ENCODE peak calls at places on chromosomes 4 and X, in four cellular contexts. One of them, this sample, is unnamed.

GRCh38 chr4:98261291-98262271 is at the start of gene RAP1GDS1:
- DNase-seq in H1: peak; percentile 78
- DNase-seq in HepG2: peak; percentile 50
- DNase-seq in HCT116: peak; percentile 22
- DNase-seq in this sample: peak; percentile 23

GRCh38 chr4:100198061-100198460 is 7.8 kb upstream of the DDIT4L start:
- DNase-seq in H1: no peak
- DNase-seq in HepG2: no peak
- DNase-seq in HCT116: no peak
- DNase-seq in this sample: no peak

GRCh38 chrX:136781180-136781797 is 557 bp upstream of the ARHGEF6 start:
- DNase-seq in H1: no peak
- DNase-seq in HepG2: no peak
- DNase-seq in HCT116: no peak
- DNase-seq in this sample: no peak

GRCh38 chr4:6957994-6958393 is 48.4 kb downstream of the TBC1D14 start:
- DNase-seq in H1: peak; percentile 39
- DNase-seq in HepG2: no peak
- DNase-seq in HCT116: no peak
- DNase-seq in this sample: no peak

GRCh38 chr4:68326146-68326545 is 23.7 kb downstream of the YTHDC1 start:
- DNase-seq in H1: no peak
- DNase-seq in HepG2: no peak
- DNase-seq in HCT116: no peak
- DNase-seq in this sample: no peak

GRCh38 chrX:84469226-84469625 is 33.0 kb downstream of the HDX start:
- DNase-seq in H1: no peak
- DNase-seq in HepG2: no peak
- DNase-seq in HCT116: no peak
- DNase-seq in this sample: no peak

GRCh38 chr4:91037951-91038350 is 910.8 kb downstream of the CCSER1 start:
- DNase-seq in H1: no peak
- DNase-seq in HepG2: no peak
- DNase-seq in HCT116: no peak
- DNase-seq in this sample: no peak

GRCh38 chrX:111181883-111182400 is 86.0 kb downstream of the PAK3 start:
- DNase-seq in H1: no peak
- DNase-seq in HepG2: no peak
- DNase-seq in HCT116: no peak
- DNase-seq in this sample: no peak

GRCh38 chr4:187608001-187608421 is 387.6 kb upstream of the ZFP42 start:
- DNase-seq in H1: no peak
- DNase-seq in HepG2: no peak
- DNase-seq in HCT116: no peak
- DNase-seq in this sample: no peak

GRCh38 chr4:152385551-152385950 is 150.3 kb downstream of the FBXW7 start:
- DNase-seq in H1: no peak
- DNase-seq in HepG2: no peak
- DNase-seq in HCT116: no peak
- DNase-seq in this sample: no peak

GRCh38 chrX:51496501-51497291 is at the start of gene NUDT11:
- DNase-seq in H1: peak; percentile 73
- DNase-seq in HepG2: no peak
- DNase-seq in HCT116: no peak
- DNase-seq in this sample: peak; percentile 38

GRCh38 chr4:155545456-155545855 is 121.2 kb upstream of the GUCY1A1 start:
- DNase-seq in H1: no peak
- DNase-seq in HepG2: no peak
- DNase-seq in HCT116: no peak
- DNase-seq in this sample: no peak

GRCh38 chr4:56728512-56728911 is 47.4 kb upstream of the HOPX start:
- DNase-seq in H1: no peak
- DNase-seq in HepG2: no peak
- DNase-seq in HCT116: no peak
- DNase-seq in this sample: no peak

GRCh38 chrX:95058815-95059214 is 1384.8 kb downstream of the FAM133A start:
- DNase-seq in H1: no peak
- DNase-seq in HepG2: no peak
- DNase-seq in HCT116: no peak
- DNase-seq in this sample: no peak

GRCh38 chr4:36348403-36348938 is 67.1 kb downstream of the DTHD1 start:
- DNase-seq in H1: no peak
- DNase-seq in HepG2: no peak
- DNase-seq in HCT116: no peak
- DNase-seq in this sample: no peak

GRCh38 chr4:14783011-14783877 is 219.0 kb upstream of the CPEB2 start:
- DNase-seq in H1: no peak
- DNase-seq in HepG2: no peak
- DNase-seq in HCT116: no peak
- DNase-seq in this sample: no peak

GRCh38 chrX:150647331-150647730 is 45.9 kb upstream of the MTMR1 start:
- DNase-seq in H1: no peak
- DNase-seq in HepG2: no peak
- DNase-seq in HCT116: no peak
- DNase-seq in this sample: no peak

GRCh38 chr4:126264839-126265238 is 950.1 kb downstream of the FAT4 start:
- DNase-seq in H1: no peak
- DNase-seq in HepG2: no peak
- DNase-seq in HCT116: no peak
- DNase-seq in this sample: no peak

GRCh38 chrX:154751669-154752271 is 893 bp upstream of the GAB3 start:
- DNase-seq in H1: no peak
- DNase-seq in HepG2: no peak
- DNase-seq in HCT116: no peak
- DNase-seq in this sample: peak; percentile 48

GRCh38 chr4:80171251-80171650 is 26.1 kb upstream of the PRDM8 start:
- DNase-seq in H1: no peak
- DNase-seq in HepG2: no peak
- DNase-seq in HCT116: no peak
- DNase-seq in this sample: no peak

GRCh38 chr4:41264212-41264611 is 7.5 kb downstream of the UCHL1 start:
- DNase-seq in H1: no peak
- DNase-seq in HepG2: no peak
- DNase-seq in HCT116: no peak
- DNase-seq in this sample: no peak

GRCh38 chr4:152581536-152582160 is 45.8 kb upstream of the FBXW7 start:
- DNase-seq in H1: no peak
- DNase-seq in HepG2: no peak
- DNase-seq in HCT116: no peak
- DNase-seq in this sample: no peak

GRCh38 chr4:4810778-4811177 is 48.7 kb upstream of the MSX1 start:
- DNase-seq in H1: no peak
- DNase-seq in HepG2: no peak
- DNase-seq in HCT116: no peak
- DNase-seq in this sample: no peak

GRCh38 chr4:184306949-184307348 is 89.3 kb upstream of the ENPP6 start:
- DNase-seq in H1: no peak
- DNase-seq in HepG2: no peak
- DNase-seq in HCT116: no peak
- DNase-seq in this sample: no peak

GRCh38 chr4:174490356-174490969 is 31.8 kb downstream of the HPGD start:
- DNase-seq in H1: no peak
- DNase-seq in HepG2: no peak
- DNase-seq in HCT116: no peak
- DNase-seq in this sample: no peak

GRCh38 chr4:184019667-184020665 is 114.9 kb downstream of the STOX2 start:
- DNase-seq in H1: no peak
- DNase-seq in HepG2: no peak
- DNase-seq in HCT116: no peak
- DNase-seq in this sample: no peak

GRCh38 chr4:124685851-124686250 is 26.7 kb downstream of the ANKRD50 start:
- DNase-seq in H1: no peak
- DNase-seq in HepG2: no peak
- DNase-seq in HCT116: no peak
- DNase-seq in this sample: no peak

GRCh38 chrX:43693602-43694406 is 37.7 kb downstream of the MAOA start:
- DNase-seq in H1: no peak
- DNase-seq in HepG2: peak; percentile 89
- DNase-seq in HCT116: no peak
- DNase-seq in this sample: no peak

GRCh38 chr4:145351922-145352321 is 129.7 kb upstream of the SMAD1 start:
- DNase-seq in H1: no peak
- DNase-seq in HepG2: no peak
- DNase-seq in HCT116: no peak
- DNase-seq in this sample: no peak

GRCh38 chr4:128660361-128660964 is 149.0 kb upstream of the JADE1 start:
- DNase-seq in H1: no peak
- DNase-seq in HepG2: no peak
- DNase-seq in HCT116: no peak
- DNase-seq in this sample: no peak

GRCh38 chr4:3484057-3484973 is 21.2 kb downstream of the DOK7 start:
- DNase-seq in H1: no peak
- DNase-seq in HepG2: peak; percentile 12
- DNase-seq in HCT116: peak; percentile 7
- DNase-seq in this sample: no peak

GRCh38 chr4:172726001-172726423 is 442.6 kb upstream of the GALNT7 start:
- DNase-seq in H1: no peak
- DNase-seq in HepG2: peak; percentile 72
- DNase-seq in HCT116: no peak
- DNase-seq in this sample: no peak

GRCh38 chr4:150431221-150431620 is 150.7 kb upstream of the MAB21L2 start:
- DNase-seq in H1: no peak
- DNase-seq in HepG2: no peak
- DNase-seq in HCT116: no peak
- DNase-seq in this sample: no peak

DNA sequence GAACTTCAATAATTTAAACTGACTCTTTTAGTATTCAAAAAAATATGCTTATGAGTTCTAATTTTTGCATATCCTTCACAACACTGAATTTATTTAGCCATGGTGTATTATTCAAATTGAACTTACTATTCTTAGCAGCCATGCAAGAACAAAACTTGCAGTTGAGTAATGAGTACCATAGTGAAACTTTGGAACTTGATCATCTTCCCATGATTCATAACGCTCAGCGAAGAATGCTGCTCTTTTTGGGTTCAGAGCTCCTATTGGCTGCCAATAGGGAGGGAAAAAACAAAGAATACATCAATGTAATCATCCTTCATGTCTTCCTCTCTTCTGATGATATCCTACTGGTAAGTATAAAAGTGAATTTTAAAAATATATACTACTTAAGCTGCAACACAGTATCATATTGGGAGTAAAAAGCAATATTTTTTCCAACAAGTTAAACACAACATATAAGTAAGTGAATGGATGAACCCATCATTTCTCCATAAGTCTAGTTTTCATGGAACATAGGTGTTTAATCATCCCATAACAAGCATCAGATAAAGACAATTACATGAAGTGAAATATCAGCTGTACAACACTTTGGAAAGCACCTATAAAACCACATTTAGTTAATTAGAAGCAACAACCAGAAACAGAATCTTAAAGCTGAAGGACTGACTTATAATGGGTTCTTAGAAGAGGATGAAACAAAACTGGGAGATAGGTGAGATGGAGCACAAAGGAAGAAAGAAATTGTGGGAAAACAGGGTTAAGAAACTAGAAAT is 145.2 kb upstream of the MAB21L2 start:
- DNase-seq in H1: no peak
- DNase-seq in HepG2: no peak
- DNase-seq in HCT116: no peak
- DNase-seq in this sample: no peak
- TF ChIP-seq FOSL1 in H1: no peak
- TF ChIP-seq FOSL1 in HepG2: no peak
- TF ChIP-seq FOSL1 in HCT116: no peak
- TF ChIP-seq FOSL1 in this sample: no peak

GRCh38 chr4:147479817-147480216 is 1.1 kb upstream of the EDNRA start:
- DNase-seq in H1: no peak
- DNase-seq in HepG2: no peak
- DNase-seq in HCT116: no peak
- DNase-seq in this sample: no peak
- TF ChIP-seq SIN3A in H1: no peak
- TF ChIP-seq SIN3A in HepG2: no peak
- TF ChIP-seq SIN3A in HCT116: no peak
- TF ChIP-seq SIN3A in this sample: no peak

GRCh38 chr4:83139514-83140156 is 25.1 kb upstream of the PLAC8 start:
- DNase-seq in H1: no peak
- DNase-seq in HepG2: peak; percentile 83
- DNase-seq in HCT116: no peak
- DNase-seq in this sample: no peak

DNA sequence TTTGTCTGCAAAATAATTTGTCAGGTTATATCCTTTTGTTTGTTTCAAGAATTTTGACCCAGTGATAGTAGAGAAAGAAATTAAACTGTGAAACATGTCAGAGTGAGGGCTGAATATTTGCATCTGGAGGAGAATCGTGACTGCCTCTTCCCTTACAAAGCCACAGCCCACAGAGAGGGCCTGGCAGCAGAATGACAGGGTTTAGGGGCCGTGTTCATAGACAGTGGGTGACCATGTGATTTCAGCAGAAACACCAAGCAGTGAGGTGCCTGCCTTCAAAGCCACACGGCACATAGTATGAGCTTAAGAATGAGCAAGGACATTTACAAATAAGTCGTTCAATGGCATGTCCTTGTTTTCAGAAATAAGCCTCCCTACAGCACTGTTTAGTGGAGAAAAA is 24.4 kb upstream of the PLAC8 start:
- DNase-seq in H1: no peak
- DNase-seq in HepG2: no peak
- DNase-seq in HCT116: no peak
- DNase-seq in this sample: no peak
- TF ChIP-seq FOSL1 in H1: no peak
- TF ChIP-seq FOSL1 in HepG2: no peak
- TF ChIP-seq FOSL1 in HCT116: no peak
- TF ChIP-seq FOSL1 in this sample: no peak

GRCh38 chrX:18702362-18703195 is 4.9 kb upstream of the PPEF1 start:
- DNase-seq in H1: no peak
- DNase-seq in HepG2: no peak
- DNase-seq in HCT116: no peak
- DNase-seq in this sample: no peak
- TF ChIP-seq SIN3A in H1: no peak
- TF ChIP-seq SIN3A in HepG2: no peak
- TF ChIP-seq SIN3A in HCT116: no peak
- TF ChIP-seq SIN3A in this sample: no peak

GRCh38 chrX:19440713-19441112 is 74.6 kb downstream of the MAP3K15 start:
- DNase-seq in H1: no peak
- DNase-seq in HepG2: no peak
- DNase-seq in HCT116: no peak
- DNase-seq in this sample: no peak
- TF ChIP-seq FOSL1 in H1: no peak
- TF ChIP-seq FOSL1 in HepG2: no peak
- TF ChIP-seq FOSL1 in HCT116: no peak
- TF ChIP-seq FOSL1 in this sample: no peak